ENCODE peak calls at places on chromosomes 16 and 17, in five cellular contexts. Y, G, U, D and J are unnamed samples.

GRCh38 chr16:49362230-49362629 is 11.4 kb upstream of the C16orf78 start:
- DNase-seq in G (no peak), U (no peak), D (no peak), Y (no peak), J (no peak)

GRCh38 chr16:56389554-56389953 is 35.8 kb downstream of the AMFR start:
- DNase-seq in U (no peak), Y (no peak), G (no peak), D (no peak), J (peak; percentile 44)

GRCh38 chr16:71709231-71709781 is 15.2 kb downstream of the PHLPP2 start:
- DNase-seq in Y (no peak), D (no peak), U (no peak), G (no peak), J (peak; percentile 32)

GRCh38 chr16:54722210-54722676 is 208.4 kb upstream of the IRX5 start:
- DNase-seq in D (no peak), U (no peak), Y (no peak), G (no peak), J (no peak)

GRCh38 chr16:83400234-83400633 is 407.5 kb upstream of the HSBP1 start:
- DNase-seq in D (no peak), U (no peak), G (no peak), Y (no peak), J (no peak)

GRCh38 chr16:12747261-12747660 is 56.4 kb downstream of the CPPED1 start:
- DNase-seq in D (no peak), U (no peak), Y (no peak), G (no peak), J (no peak)

GRCh38 chr16:84426804-84427203 is 58.5 kb downstream of the ATP2C2 start:
- DNase-seq in D (no peak), U (no peak), G (no peak), Y (no peak), J (no peak)

GRCh38 chr16:75379911-75380847 is 53.1 kb downstream of the CFDP1 start:
- DNase-seq in Y (peak; percentile 24), G (peak; percentile 67), U (peak; percentile 68), D (no peak), J (no peak)

GRCh38 chr17:38428150-38428642 is at the start of gene ARHGAP23:
- DNase-seq in Y (peak; percentile 63), U (no peak), G (peak; percentile 38), D (no peak), J (no peak)

GRCh38 chr17:81524063-81524864 is 3.9 kb upstream of the FSCN2 start:
- DNase-seq in U (no peak), G (no peak), D (no peak), Y (no peak), J (no peak)

GRCh38 chr16:86609115-86609514 is 30.8 kb downstream of the FOXL1 start:
- DNase-seq in Y (no peak), D (no peak), G (no peak), U (no peak), J (peak; percentile 79)

GRCh38 chr17:78764871-78765270 is 17.2 kb downstream of the CYTH1 start:
- DNase-seq in U (no peak), Y (no peak), G (no peak), D (no peak), J (no peak)